ENCODE peak calls at places on chromosomes 6 and 20, in five cellular contexts. I is fibroblast of lung, O is non-pigmented ciliary epithelial cell, P is glomerular endothelial cell, T is nephron progenitor cell. M is an unnamed sample.

GRCh38 chr6:81894286-81894685 is 141.8 kb upstream of the TENT5A start:
- DNase-seq in I (peak), T (no peak), O (no peak), P (no peak), M (no peak)

GRCh38 chr6:13794184-13794583 is 20.2 kb downstream of the MCUR1 start:
- DNase-seq in T (no peak), O (no peak), P (no peak), I (peak), M (no peak)

GRCh38 chr6:20186981-20187380 is 25.3 kb downstream of the MBOAT1 start:
- DNase-seq in I (peak), P (no peak), T (no peak), O (no peak), M (no peak)

GRCh38 chr6:45829873-45830272 is 185.8 kb downstream of the CLIC5 start:
- DNase-seq in I (no peak), P (no peak), T (no peak), O (no peak), M (no peak)

GRCh38 chr6:14176429-14176828 is 58.9 kb downstream of the CD83 start:
- DNase-seq in P (no peak), I (no peak), T (no peak), O (no peak), M (no peak)

GRCh38 chr6:163398796-163399195 is 15.7 kb upstream of the QKI start:
- DNase-seq in P (no peak), T (no peak), O (no peak), I (no peak), M (no peak)

GRCh38 chr6:107488875-107489635 is 862 bp upstream of the SOBP start:
- DNase-seq in I (no peak), O (no peak), P (no peak), T (peak), M (peak)

GRCh38 chr20:701401-702129 is 26.0 kb upstream of the SCRT2 start:
- DNase-seq in P (no peak), T (no peak), I (no peak), O (no peak), M (no peak)

GRCh38 chr6:22250486-22250885 is 46.4 kb downstream of the PRL start:
- DNase-seq in T (no peak), I (no peak), P (no peak), O (no peak), M (no peak)

GRCh38 chr6:143607959-143608358 is 69.8 kb upstream of the PHACTR2 start:
- DNase-seq in P (no peak), O (no peak), I (peak), T (peak), M (no peak)

GRCh38 chr6:79668381-79668780 is 37.3 kb downstream of the SH3BGRL2 start:
- DNase-seq in O (no peak), T (peak), P (no peak), I (no peak), M (no peak)

GRCh38 chr6:168272379-168273011 is 47.1 kb downstream of the DACT2 start:
- DNase-seq in I (no peak), T (no peak), P (no peak), O (no peak), M (no peak)

GRCh38 chr6:97401533-97401932 is 118.5 kb upstream of the MMS22L start:
- DNase-seq in I (peak), P (peak), T (no peak), O (peak), M (no peak)

GRCh38 chr6:135217663-135218062 is 36.6 kb downstream of the MYB start:
- DNase-seq in T (no peak), P (no peak), O (no peak), I (no peak), M (no peak)

M was measured in neural crest cell.